ENCODE peak calls at places on chromosomes 1 and 21, in four cellular contexts. X is hepatocyte, R is PC-9, O is neuronal stem cell. Q is an unnamed sample.
A peak's percentile ranks its signal among the peaks of the same experiment; 100 is the strongest.

GRCh38 chr1:154272999-154273563 is 652 bp downstream of the HAX1 start:
- DNase-seq in X (peak; percentile 26), R (no peak), O (no peak), Q (peak; percentile 8)

GRCh38 chr21:26708223-26708800 is 135.2 kb upstream of the CYYR1 start:
- DNase-seq in O (no peak), X (no peak), R (no peak), Q (no peak)

GRCh38 chr1:55898191-55898590 is 681.2 kb downstream of the PLPP3 start:
- DNase-seq in R (no peak), O (no peak), X (peak; percentile 38), Q (peak; percentile 78)

GRCh38 chr1:243595527-243596206 is 254.4 kb downstream of the AKT3 start:
- DNase-seq in O (no peak), R (no peak), X (no peak), Q (peak; percentile 81)

GRCh38 chr1:212039622-212040021 is 4.1 kb downstream of the DTL start:
- DNase-seq in R (no peak), O (no peak), X (no peak), Q (no peak)

GRCh38 chr1:19799877-19800804 is at the start of gene TMCO4:
- DNase-seq in O (no peak), R (peak; percentile 55), X (peak; percentile 58), Q (peak; percentile 80)

GRCh38 chr1:162305969-162306368 is 70.7 kb downstream of the SPATA46 start:
- DNase-seq in R (no peak), O (no peak), X (peak; percentile 56), Q (peak; percentile 32)

GRCh38 chr1:203320546-203321272 is 15.4 kb downstream of the BTG2 start:
- DNase-seq in X (peak; percentile 59), O (no peak), R (no peak), Q (peak; percentile 53)

GRCh38 chr1:99975569-99975968 is 5.8 kb downstream of the SLC35A3 start:
- DNase-seq in O (no peak), R (no peak), X (peak; percentile 21), Q (no peak)

GRCh38 chr1:2570261-2570794 is 14.2 kb downstream of the TNFRSF14 start:
- DNase-seq in X (no peak), R (no peak), O (no peak), Q (no peak)

GRCh38 chr1:116380499-116381316 is 7.7 kb downstream of the ATP1A1 start:
- DNase-seq in X (no peak), R (no peak), O (no peak), Q (no peak)

GRCh38 chr1:154556422-154556821 is 2.0 kb downstream of the UBE2Q1 start:
- DNase-seq in O (no peak), R (no peak), X (no peak), Q (peak; percentile 65)

GRCh38 chr1:200139661-200140250 is 112.2 kb downstream of the NR5A2 start:
- DNase-seq in O (no peak), X (peak; percentile 53), R (no peak), Q (peak; percentile 81)

GRCh38 chr1:24635195-24635843 is 7.8 kb upstream of the SRRM1 start:
- DNase-seq in R (no peak), X (peak; percentile 77), O (peak; percentile 36), Q (peak; percentile 85)
- H2AFZ ChIP-seq in R (no peak overlapping the region), X (no peak overlapping the region), O (no peak overlapping the region), Q (no peak overlapping the region)

GRCh38 chr1:87647436-87648177 is 318.9 kb downstream of the LMO4 start:
- DNase-seq in O (no peak), R (no peak), X (no peak), Q (no peak)

GRCh38 chr1:87642581-87643129 is 314.0 kb downstream of the LMO4 start:
- DNase-seq in X (peak; percentile 17), R (no peak), O (peak; percentile 33), Q (peak; percentile 10)

GRCh38 chr1:87641996-87642395 is 313.3 kb downstream of the LMO4 start:
- DNase-seq in X (no peak), R (no peak), O (no peak), Q (no peak)

GRCh38 chr1:87644500-87645245 is 316.0 kb downstream of the LMO4 start:
- DNase-seq in O (no peak), R (peak; percentile 9), X (peak; percentile 27), Q (peak; percentile 83)

GRCh38 chr1:87644033-87644432 is 315.4 kb downstream of the LMO4 start:
- DNase-seq in X (peak; percentile 24), R (no peak), O (no peak), Q (peak; percentile 45)
- H2AFZ ChIP-seq in X (no peak overlapping the region), R (no peak overlapping the region), O (no peak overlapping the region), Q (no peak overlapping the region)

GRCh38 chr21:38669186-38669585 is 136.5 kb upstream of the ETS2 start:
- DNase-seq in R (no peak), O (no peak), X (peak; percentile 42), Q (peak; percentile 66)
- H2AFZ ChIP-seq in R (no peak overlapping the region), O (no peak overlapping the region), X (no peak overlapping the region), Q (no peak overlapping the region)

GRCh38 chr1:15410884-15411245 is 1.2 kb downstream of the EFHD2 start:
- DNase-seq in O (no peak), R (no peak), X (no peak), Q (no peak)
- H2AFZ ChIP-seq in O (peak overlapping the region; percentile 98), R (no peak overlapping the region), X (peak overlapping the region; percentile 65), Q (peak overlapping the region; percentile 71)

GRCh38 chr1:8285965-8286364 is 31.9 kb upstream of the SLC45A1 start:
- DNase-seq in O (no peak), X (no peak), R (no peak), Q (no peak)
- H2AFZ ChIP-seq in O (no peak overlapping the region), X (no peak overlapping the region), R (no peak overlapping the region), Q (no peak overlapping the region)

DNA sequence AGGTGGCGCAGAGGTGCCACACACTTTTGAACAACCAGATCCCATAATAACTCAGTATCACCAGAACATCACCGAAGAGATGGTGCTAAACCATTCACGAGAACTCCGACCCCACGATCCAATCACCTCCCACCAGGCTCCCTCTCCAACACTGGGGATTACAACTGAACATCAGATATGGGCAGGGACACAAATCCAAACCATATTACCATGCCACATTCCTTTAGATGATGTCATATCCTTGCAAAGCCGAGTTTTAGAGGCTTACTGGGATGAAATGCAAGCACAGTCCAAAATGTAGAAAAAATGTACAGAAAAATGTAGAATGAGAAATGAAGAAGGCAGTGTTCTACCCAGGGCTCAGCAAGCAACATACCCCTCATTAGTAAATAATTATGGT is 64.7 kb downstream of the SGIP1 start:
- DNase-seq in O (no peak), R (no peak), X (no peak), Q (peak; percentile 82)
- H2AFZ ChIP-seq in O (no peak overlapping the region), R (no peak overlapping the region), X (no peak overlapping the region), Q (peak overlapping the region; percentile 72)

DNA sequence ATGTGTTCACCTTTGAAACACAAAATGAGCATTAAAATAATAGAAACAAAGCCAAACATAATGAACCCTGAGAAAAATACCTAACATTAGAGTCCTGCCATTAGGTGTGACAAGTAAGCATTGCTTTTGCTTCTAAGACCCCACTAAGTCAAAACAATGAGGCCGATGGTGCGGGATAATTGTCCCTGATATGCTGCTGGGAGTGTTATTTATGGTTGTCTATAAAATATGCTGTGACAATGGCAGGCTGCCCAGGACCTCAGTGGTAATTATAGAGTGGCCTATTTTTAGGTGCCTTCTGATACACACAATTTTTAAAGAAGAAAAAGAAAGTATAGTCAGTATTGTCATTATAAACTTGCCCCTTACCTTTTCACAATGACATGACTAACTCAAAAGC is 1423.1 kb downstream of the AMY1C start:
- DNase-seq in R (no peak), O (peak; percentile 27), X (no peak), Q (no peak)
- H2AFZ ChIP-seq in R (no peak overlapping the region), O (no peak overlapping the region), X (no peak overlapping the region), Q (no peak overlapping the region)

DNA sequence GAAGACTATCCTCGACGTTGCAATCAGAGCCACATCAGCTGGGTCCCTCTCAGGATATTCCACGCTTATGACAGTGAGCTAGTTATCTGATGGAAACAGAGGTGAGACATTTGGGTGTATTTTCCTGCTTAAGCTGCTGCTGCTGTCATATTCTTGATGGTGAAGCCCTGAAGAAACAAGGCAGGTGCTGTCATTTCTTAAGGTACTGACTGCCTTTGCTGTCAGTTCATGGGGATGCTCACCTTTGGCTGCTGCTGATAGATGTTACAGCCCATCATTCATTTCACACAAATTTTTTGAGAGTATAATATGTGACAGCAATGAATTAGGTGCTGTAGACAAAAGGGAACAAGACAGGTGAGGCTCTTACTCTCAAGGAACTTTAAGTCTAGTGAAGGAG is 577.4 kb downstream of the LMO4 start:
- DNase-seq in O (no peak), R (no peak), X (no peak), Q (no peak)
- H2AFZ ChIP-seq in O (no peak overlapping the region), R (no peak overlapping the region), X (no peak overlapping the region), Q (no peak overlapping the region)

DNA sequence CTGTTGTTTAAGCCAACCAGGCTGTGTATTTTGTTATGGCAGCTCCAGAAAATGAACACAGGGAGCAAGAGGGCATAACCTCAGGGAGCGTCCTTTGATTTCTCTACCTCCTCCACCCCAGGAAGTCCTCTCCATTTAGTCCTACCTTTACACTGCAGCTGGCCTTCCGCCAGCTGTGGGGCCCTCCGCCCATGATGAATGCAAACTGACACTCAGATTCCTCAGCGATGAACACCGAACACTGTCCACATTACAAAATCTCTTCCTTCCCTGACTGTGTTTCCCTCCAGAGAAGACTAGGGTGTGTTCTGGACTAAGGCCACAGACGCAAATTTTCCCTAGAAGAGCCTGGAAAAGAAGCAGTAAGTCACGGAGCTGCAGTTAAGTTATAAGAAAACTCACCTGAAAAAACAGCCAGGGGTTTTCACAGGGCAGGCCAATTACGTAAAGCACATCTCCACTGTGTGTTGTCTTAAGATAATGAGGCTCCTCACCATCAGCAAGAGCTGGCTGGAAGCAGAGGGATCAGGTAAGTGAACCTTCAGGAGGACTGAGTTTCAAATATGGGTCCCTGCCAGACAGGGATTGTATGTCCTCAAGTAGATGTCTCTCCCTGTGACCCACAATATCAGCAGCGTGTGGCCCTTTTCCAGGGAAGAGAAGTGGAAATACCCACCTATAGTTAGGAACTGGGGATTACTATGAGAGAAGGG is 46.3 kb upstream of the ATP1B1 start:
- DNase-seq in O (no peak), X (peak; percentile 49), R (peak; percentile 79), Q (peak; percentile 33)
- H2AFZ ChIP-seq in O (no peak overlapping the region), X (no peak overlapping the region), R (peak overlapping the region; percentile 58), Q (no peak overlapping the region)